ENCODE peak calls at places on chromosomes 3 and 15, in eight cellular contexts. X is GM04504; D is WTC11; Q is activated T-helper 1 cell treated with anti-CD3 and anti-CD28 coated beads, Interleukin-2, amount 50 U/mL, for 16 hours; W is activated effector memory CD4-positive, alpha-beta T cell treated with Interleukin-2 at 50 U/mL for 16 hours; P is stimulated activated CD4-positive, alpha-beta T cell treated with anti-CD3 and anti-CD28 coated beads, Interleukin-4, amount 100 ng/mL, for 1 hour; O is T-helper 9 cell; V is activated T-helper 9 cell treated with anti-CD3 and anti-CD28 coated beads, Interleukin-2, amount 50 U/mL, for 16 hours. L is an unnamed sample.

GRCh38 chr3:119580148-119580760 is 962 bp downstream of the ADPRH start:
- DNase-seq in X (no peak), D (no peak), Q (no peak), W (no peak), P (no peak), O (no peak), V (no peak), L (no peak)

GRCh38 chr3:14880486-14881179 is 61.9 kb downstream of the FGD5 start:
- DNase-seq in X (no peak), D (no peak), Q (no peak), W (no peak), P (no peak), O (no peak), V (no peak), L (no peak)

GRCh38 chr3:6250167-6250566 is 610.7 kb upstream of the GRM7 start:
- DNase-seq in X (no peak), D (no peak), Q (no peak), W (no peak), P (no peak), O (no peak), V (no peak), L (no peak)

GRCh38 chr3:175585898-175586297 is 726.8 kb downstream of the NAALADL2 start:
- DNase-seq in X (no peak), D (no peak), Q (no peak), W (no peak), P (no peak), O (no peak), V (no peak), L (peak)

GRCh38 chr3:150274372-150274771 is 133.7 kb upstream of the TSC22D2 start:
- DNase-seq in X (no peak), D (no peak), Q (no peak), W (no peak), P (no peak), O (no peak), V (no peak), L (no peak)

GRCh38 chr3:142188846-142189245 is 36.5 kb downstream of the GK5 start:
- DNase-seq in X (no peak), D (no peak), Q (no peak), W (no peak), P (no peak), O (no peak), V (no peak), L (no peak)

GRCh38 chr3:34676431-34676830 is 878.0 kb downstream of the PDCD6IP start:
- DNase-seq in X (no peak), D (no peak), Q (no peak), W (no peak), P (no peak), O (no peak), V (no peak), L (peak)

GRCh38 chr15:84979651-84980050 is 2.0 kb upstream of the PDE8A start:
- DNase-seq in X (no peak), D (peak), Q (no peak), W (no peak), P (no peak), O (no peak), V (no peak), L (no peak)

GRCh38 chr15:60651734-60652141 is 172.8 kb upstream of the ICE2 start:
- DNase-seq in X (no peak), D (no peak), Q (no peak), W (no peak), P (no peak), O (no peak), V (no peak), L (no peak)

GRCh38 chr3:72396899-72397298 is 451.3 kb downstream of the SHQ1 start:
- DNase-seq in X (no peak), D (no peak), Q (no peak), W (no peak), P (no peak), O (no peak), V (no peak), L (no peak)

GRCh38 chr3:15493436-15493835 is 28.1 kb downstream of the COLQ start:
- DNase-seq in X (no peak), D (no peak), Q (no peak), W (no peak), P (no peak), O (no peak), V (no peak), L (no peak)

GRCh38 chr3:16801223-16801622 is 83.5 kb upstream of the PLCL2 start:
- DNase-seq in X (no peak), D (no peak), Q (no peak), W (no peak), P (no peak), O (no peak), V (no peak), L (no peak)

GRCh38 chr3:42661593-42662022 is 8.1 kb downstream of the ZBTB47 start:
- DNase-seq in X (no peak), D (no peak), Q (no peak), W (no peak), P (no peak), O (no peak), V (no peak), L (no peak)

GRCh38 chr3:46934067-46934466 is 42.5 kb downstream of the CCDC12 start:
- DNase-seq in X (no peak), D (no peak), Q (no peak), W (no peak), P (no peak), O (no peak), V (no peak), L (no peak)

GRCh38 chr3:42336103-42336502 is 70.1 kb upstream of the CCK start:
- DNase-seq in X (no peak), D (no peak), Q (no peak), W (no peak), P (no peak), O (no peak), V (no peak), L (no peak)

GRCh38 chr15:94164202-94164807 is 67.1 kb upstream of the MCTP2 start:
- DNase-seq in X (peak), D (peak), Q (no peak), W (peak), P (peak), O (peak), V (peak), L (peak)

GRCh38 chr15:52733078-52733477 is 53.9 kb upstream of the ATOSA start:
- DNase-seq in X (no peak), D (no peak), Q (no peak), W (no peak), P (no peak), O (no peak), V (no peak), L (no peak)

GRCh38 chr15:35595656-35596055 is 49.7 kb upstream of the DPH6 start:
- DNase-seq in X (no peak), D (no peak), Q (no peak), W (no peak), P (no peak), O (no peak), V (no peak), L (no peak)

GRCh38 chr3:143095813-143096212 is 23.8 kb upstream of the CHST2 start:
- DNase-seq in X (no peak), D (no peak), Q (no peak), W (no peak), P (no peak), O (no peak), V (no peak), L (no peak)

GRCh38 chr3:48399387-48400172 is 27.6 kb downstream of the FBXW12 start:
- DNase-seq in X (no peak), D (no peak), Q (no peak), W (no peak), P (no peak), O (no peak), V (no peak), L (no peak)

GRCh38 chr3:139202226-139202958 is 141.4 kb upstream of the MRPS22 start:
- DNase-seq in X (no peak), D (peak), Q (no peak), W (no peak), P (no peak), O (no peak), V (no peak), L (no peak)

GRCh38 chr15:57548835-57549234 is 42.9 kb upstream of the MYZAP start:
- DNase-seq in X (no peak), D (no peak), Q (no peak), W (no peak), P (no peak), O (no peak), V (no peak), L (no peak)

GRCh38 chr3:36677331-36678007 is 86.9 kb downstream of the DCLK3 start:
- DNase-seq in X (peak), D (no peak), Q (no peak), W (no peak), P (no peak), O (no peak), V (no peak), L (peak)

GRCh38 chr15:40238927-40239591 is at the start of gene PAK6:
- DNase-seq in X (no peak), D (peak), Q (no peak), W (no peak), P (peak), O (no peak), V (no peak), L (no peak)

GRCh38 chr15:70826634-70827033 is 27.3 kb downstream of the LARP6 start:
- DNase-seq in X (peak), D (no peak), Q (no peak), W (no peak), P (no peak), O (no peak), V (no peak), L (no peak)

GRCh38 chr15:33031324-33031736 is 163.2 kb downstream of the FMN1 start:
- DNase-seq in X (peak), D (no peak), Q (no peak), W (no peak), P (no peak), O (no peak), V (no peak), L (no peak)

GRCh38 chr3:50572801-50573371 is 3.6 kb downstream of the HEMK1 start:
- DNase-seq in X (no peak), D (no peak), Q (no peak), W (peak), P (peak), O (no peak), V (no peak), L (no peak)

GRCh38 chr15:70248116-70249025 is 150.7 kb upstream of the TLE3 start:
- DNase-seq in X (no peak), D (peak), Q (no peak), W (no peak), P (no peak), O (no peak), V (no peak), L (no peak)

GRCh38 chr3:126523745-126524428 is at the start of gene CHST13:
- DNase-seq in X (peak), D (peak), Q (no peak), W (no peak), P (no peak), O (no peak), V (no peak), L (no peak)

GRCh38 chr15:60009581-60010379 is 5.7 kb downstream of the FOXB1 start:
- DNase-seq in X (no peak), D (no peak), Q (no peak), W (no peak), P (no peak), O (no peak), V (no peak), L (no peak)

GRCh38 chr3:166191406-166191805 is 354.2 kb upstream of the BCHE start:
- DNase-seq in X (no peak), D (no peak), Q (no peak), W (no peak), P (no peak), O (no peak), V (no peak), L (no peak)

GRCh38 chr3:54954019-54954418 is 26.2 kb upstream of the LRTM1 start:
- DNase-seq in X (peak), D (no peak), Q (no peak), W (no peak), P (no peak), O (no peak), V (no peak), L (peak)

GRCh38 chr15:72785452-72786243 is 2.1 kb upstream of the ADPGK start:
- DNase-seq in X (no peak), D (no peak), Q (no peak), W (peak), P (peak), O (peak), V (peak), L (peak)

GRCh38 chr3:14137004-14137403 is 12.2 kb downstream of the TMEM43 start:
- DNase-seq in X (no peak), D (no peak), Q (no peak), W (no peak), P (no peak), O (no peak), V (no peak), L (no peak)

GRCh38 chr15:48437178-48437577 is 105.9 kb downstream of the DUT start:
- DNase-seq in X (no peak), D (no peak), Q (no peak), W (no peak), P (no peak), O (no peak), V (no peak), L (no peak)

GRCh38 chr3:128579927-128580326 is 70.7 kb downstream of the RPN1 start:
- DNase-seq in X (no peak), D (no peak), Q (no peak), W (no peak), P (no peak), O (no peak), V (no peak), L (no peak)

GRCh38 chr3:60048447-60048848 is 998.6 kb upstream of the CFAP20DC start:
- DNase-seq in X (no peak), D (no peak), Q (no peak), W (peak), P (no peak), O (no peak), V (no peak), L (no peak)

GRCh38 chr3:124761250-124761796 is 31.1 kb downstream of the UMPS start:
- DNase-seq in X (peak), D (peak), Q (peak), W (peak), P (peak), O (peak), V (peak), L (peak)

L was measured in astrocyte of the cerebellum.